ENCODE peak calls at places on chromosomes 2 and 18, in ten cellular contexts. Y, I, V, X, Z, J, L, D, P and Q are unnamed samples.

GRCh38 chr2:147382322-147382948 is 462.4 kb upstream of the ACVR2A start:
- DNase-seq in I (no peak), X (no peak), J (no peak), V (no peak), Y (no peak), L (peak; percentile 70), Z (no peak), D (no peak), P (no peak), Q (no peak)

GRCh38 chr2:136225950-136226835 is 108.2 kb upstream of the CXCR4 start:
- DNase-seq in D (no peak), I (peak; percentile 23), Z (no peak), X (no peak), V (no peak), Y (no peak), J (peak; percentile 72), P (no peak), L (no peak), Q (no peak)

GRCh38 chr2:121830809-121831208 is 75.4 kb downstream of the TSN start:
- DNase-seq in Y (no peak), I (no peak), D (no peak), X (no peak), Z (no peak), V (no peak), P (no peak), J (no peak), L (no peak), Q (no peak)

GRCh38 chr2:47155091-47155876 is at the start of gene STPG4:
- DNase-seq in P (no peak), X (no peak), Y (no peak), I (peak; percentile 55), L (no peak), Z (no peak), J (no peak), D (no peak), V (no peak), Q (no peak)

GRCh38 chr18:33580540-33580939 is 2.5 kb downstream of the ASXL3 start:
- DNase-seq in I (no peak), P (no peak), X (no peak), L (no peak), V (no peak), Y (no peak), D (no peak), J (no peak), Z (no peak), Q (no peak)

GRCh38 chr2:202721621-202722020 is 86.9 kb downstream of the FAM117B start:
- DNase-seq in X (no peak), P (no peak), J (no peak), V (no peak), Z (no peak), D (no peak), L (no peak), I (peak; percentile 26), Y (no peak), Q (no peak)

GRCh38 chr2:65431417-65432226 is 777 bp downstream of the SPRED2 start:
- DNase-seq in I (peak; percentile 72), P (peak; percentile 80), Y (no peak), Z (no peak), V (peak; percentile 65), D (no peak), J (peak; percentile 59), X (no peak), L (peak; percentile 52), Q (no peak)

GRCh38 chr2:28422903-28423741 is 30.5 kb downstream of the FOSL2 start:
- DNase-seq in I (no peak), X (no peak), Y (no peak), L (no peak), D (no peak), V (no peak), P (no peak), J (no peak), Z (no peak), Q (no peak)

GRCh38 chr2:223537669-223538601 is 64.2 kb downstream of the SCG2 start:
- DNase-seq in J (no peak), L (no peak), D (no peak), P (no peak), V (no peak), I (no peak), X (no peak), Z (no peak), Y (no peak), Q (no peak)

GRCh38 chr2:223538920-223539440 is 63.2 kb downstream of the SCG2 start:
- DNase-seq in D (no peak), L (no peak), Y (no peak), V (no peak), Z (no peak), X (no peak), P (no peak), J (no peak), I (no peak), Q (no peak)

GRCh38 chr2:223537100-223537499 is 65.1 kb downstream of the SCG2 start:
- DNase-seq in V (no peak), D (no peak), Y (no peak), Z (no peak), X (no peak), J (no peak), L (no peak), P (no peak), I (no peak), Q (no peak)

GRCh38 chr2:223532712-223533111 is 69.4 kb downstream of the SCG2 start:
- DNase-seq in J (peak; percentile 76), I (no peak), P (no peak), D (no peak), Z (no peak), V (no peak), L (no peak), X (no peak), Y (no peak), Q (no peak)

DNA sequence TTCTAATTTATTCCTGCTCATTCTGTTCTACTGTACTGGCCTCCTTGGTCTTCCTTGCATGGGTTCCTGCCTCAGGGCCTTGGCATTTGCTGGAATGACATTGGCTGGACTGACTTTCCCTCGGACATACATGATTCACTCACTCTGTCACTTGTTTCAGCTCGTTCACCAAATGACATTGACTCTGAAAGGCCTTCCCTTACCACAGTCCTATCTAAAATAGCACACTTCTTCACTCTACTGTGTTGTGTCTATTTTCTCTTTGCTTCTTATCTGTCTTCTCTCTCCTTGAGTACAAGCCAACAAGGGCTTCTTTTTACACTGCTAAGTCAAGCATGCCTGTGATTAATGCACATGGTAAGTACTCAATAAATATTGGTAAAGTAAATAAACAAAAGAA is 65.6 kb downstream of the SCG2 start:
- DNase-seq in D (no peak), V (no peak), J (no peak), Z (no peak), P (no peak), X (no peak), L (no peak), I (no peak), Y (no peak), Q (no peak)
- TF ChIP-seq POLR2AphosphoS5 in D (no peak), V (no peak), J (no peak), Z (no peak), P (no peak), X (no peak), L (no peak), I (no peak), Y (no peak), Q (no peak)

DNA sequence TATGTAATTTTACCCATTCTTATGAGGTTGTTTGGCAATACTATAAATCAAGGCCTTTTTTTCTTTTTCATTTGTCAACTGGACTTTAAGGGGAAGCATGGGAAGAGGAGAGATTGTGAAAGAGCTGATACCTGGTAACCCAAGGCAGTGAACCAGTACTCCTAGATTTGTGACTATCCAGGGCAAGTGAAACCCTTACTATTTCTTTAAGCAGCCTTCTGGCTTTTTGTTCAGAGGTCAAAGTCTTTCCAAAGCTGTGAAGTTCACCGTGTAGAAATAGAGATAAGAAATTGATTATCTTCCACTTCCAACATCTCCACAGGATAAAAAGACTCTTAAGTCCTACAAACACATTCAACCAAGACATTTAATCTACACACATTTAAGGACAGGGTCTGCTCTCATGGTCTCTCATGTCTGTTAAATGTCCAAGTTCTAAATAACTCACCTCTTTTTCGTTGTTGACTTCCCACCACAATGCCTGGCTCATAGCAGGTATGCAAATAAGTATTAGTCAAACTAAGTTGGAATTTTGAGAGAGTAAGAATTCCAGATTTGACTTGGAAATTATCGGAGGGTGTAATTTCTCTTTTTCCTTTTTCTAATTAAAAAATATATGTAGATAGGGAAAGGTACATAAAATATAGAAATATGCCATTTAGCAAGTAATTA is 485.8 kb downstream of the STK39 start:
- DNase-seq in D (no peak), X (no peak), J (no peak), Z (no peak), Y (no peak), I (no peak), L (no peak), V (no peak), P (no peak), Q (no peak)
- TF ChIP-seq POLR2AphosphoS5 in D (no peak), X (no peak), J (no peak), Z (no peak), Y (no peak), I (no peak), L (no peak), V (no peak), P (no peak), Q (no peak)

GRCh38 chr2:238043851-238044250 is 16.9 kb upstream of the SCLY start:
- DNase-seq in D (no peak), X (no peak), P (no peak), J (no peak), I (no peak), Y (no peak), L (no peak), V (no peak), Z (no peak), Q (no peak)

GRCh38 chr2:238045575-238045974 is 15.2 kb upstream of the SCLY start:
- DNase-seq in J (no peak), X (no peak), V (no peak), I (no peak), L (no peak), Y (no peak), P (no peak), Z (no peak), D (no peak), Q (no peak)

GRCh38 chr2:238039985-238040384 is 20.8 kb upstream of the SCLY start:
- DNase-seq in P (no peak), D (no peak), L (no peak), I (no peak), Z (no peak), X (no peak), J (no peak), V (no peak), Y (no peak), Q (no peak)

GRCh38 chr2:238040918-238041317 is 19.9 kb upstream of the SCLY start:
- DNase-seq in Y (no peak), P (no peak), X (no peak), I (no peak), D (no peak), Z (no peak), J (no peak), V (no peak), L (no peak), Q (no peak)

DNA sequence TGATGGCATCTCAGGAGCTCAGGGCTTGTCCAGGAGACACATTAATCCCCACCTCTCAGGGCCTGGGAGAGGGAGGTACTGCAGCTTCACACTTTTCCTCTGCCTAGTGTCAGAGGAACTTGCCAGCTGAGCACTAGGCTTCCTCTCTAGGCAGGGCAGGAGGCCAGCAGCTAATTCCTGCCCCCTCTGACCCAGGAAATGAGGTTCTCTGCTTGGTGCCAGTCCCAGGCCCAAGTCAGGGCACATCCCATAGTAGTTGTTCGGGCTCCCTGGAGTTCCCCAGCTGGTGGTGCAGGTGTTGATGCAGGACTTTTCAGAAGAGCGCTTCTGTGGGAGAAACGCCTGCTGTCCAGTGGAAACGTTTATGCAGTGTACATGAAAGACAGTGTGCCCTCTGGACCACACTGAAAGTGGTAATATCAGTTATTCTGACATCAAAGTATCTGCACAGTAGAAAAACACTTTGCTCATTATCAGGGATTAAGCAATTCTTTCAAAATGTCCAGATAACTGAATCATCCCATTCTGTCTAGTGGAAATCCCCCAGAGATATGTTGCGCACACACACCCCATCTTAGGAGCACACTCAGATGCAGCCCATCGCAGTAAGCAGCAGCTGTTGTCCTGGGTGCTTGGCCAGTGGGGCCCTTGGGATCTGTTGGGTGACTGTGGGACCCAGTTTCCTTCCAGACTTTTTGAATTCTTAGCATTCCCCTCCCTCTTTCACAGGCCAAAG is 17.8 kb upstream of the SCLY start:
- DNase-seq in J (no peak), V (no peak), Y (no peak), X (no peak), I (no peak), Z (no peak), D (no peak), L (peak; percentile 21), P (no peak), Q (no peak)
- TF ChIP-seq POLR2AphosphoS5 in J (no peak), V (no peak), Y (no peak), X (no peak), I (no peak), Z (no peak), D (no peak), L (no peak), P (no peak), Q (no peak)

DNA sequence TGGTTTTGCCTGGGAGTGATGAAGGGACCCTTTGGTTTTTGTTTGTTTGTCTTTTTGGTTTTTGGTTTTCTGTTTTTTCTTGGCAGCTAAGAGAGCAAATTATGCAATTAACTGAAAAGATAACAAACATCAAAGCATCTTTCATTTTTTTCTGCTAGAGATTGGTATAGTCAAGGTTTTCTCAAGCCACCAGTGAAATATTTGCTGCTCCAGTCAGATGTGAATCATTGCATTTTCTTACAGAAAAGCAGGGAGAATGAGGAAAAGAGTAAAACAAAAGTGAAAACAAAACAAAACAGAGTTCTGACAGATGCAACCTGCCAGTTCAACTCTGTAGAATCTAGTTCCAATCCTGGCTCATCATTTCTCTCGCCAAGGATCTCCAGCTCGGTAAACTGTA is 660.7 kb downstream of the DSC3 start:
- DNase-seq in V (no peak), J (no peak), Z (no peak), L (no peak), X (no peak), P (no peak), D (no peak), I (no peak), Y (no peak), Q (no peak)
- TF ChIP-seq POLR2AphosphoS5 in V (no peak), J (no peak), Z (no peak), L (no peak), X (no peak), P (no peak), D (no peak), I (no peak), Y (no peak), Q (no peak)